ENCODE peak calls at places on chromosomes 12 and 14, in seven cellular contexts. I is CD8-positive, alpha-beta T cell; T is tibial nerve; S is activated T-helper 9 cell treated with anti-CD3 and anti-CD28 coated beads, Interleukin-2, amount 50 U/mL, for 16 hours; D is heart right ventricle; G is effector memory CD4-positive, alpha-beta T cell; B is OCI-M1. X is an unnamed sample.

GRCh38 chr14:20801726-20802125 is 918 bp downstream of the RNASE1 start:
- DNase-seq in D (peak), S (no peak), I (no peak), G (no peak), T (no peak), B (no peak), X (peak)

GRCh38 chr14:38553586-38553985 is 297.7 kb upstream of the CLEC14A start:
- DNase-seq in I (no peak), T (no peak), D (no peak), G (no peak), B (no peak), S (no peak), X (no peak)

GRCh38 chr14:102196436-102197230 is 56.9 kb downstream of the WDR20 start:
- DNase-seq in D (no peak), G (no peak), I (no peak), S (no peak), B (no peak), T (no peak), X (no peak)

GRCh38 chr12:51970904-51971646 is 19.6 kb downstream of the ACVR1B start:
- DNase-seq in B (peak), D (no peak), S (peak), T (no peak), G (peak), I (no peak), X (no peak)

GRCh38 chr12:110807640-110808039 is 39.1 kb upstream of the CCDC63 start:
- DNase-seq in S (no peak), B (no peak), D (no peak), I (no peak), G (no peak), T (no peak), X (no peak)

GRCh38 chr14:74551001-74551400 is 57.4 kb downstream of the ISCA2 start:
- DNase-seq in G (no peak), B (no peak), I (no peak), S (no peak), D (no peak), T (no peak), X (no peak)

GRCh38 chr12:8032242-8033152 is at the start of gene FOXJ2:
- DNase-seq in B (peak), T (peak), S (peak), I (peak), D (peak), G (peak), X (peak)

GRCh38 chr14:51396222-51396815 is 156.3 kb downstream of the TMX1 start:
- DNase-seq in I (no peak), S (no peak), D (peak), T (peak), G (no peak), B (no peak), X (no peak)

GRCh38 chr12:4148418-4149056 is 125.0 kb upstream of the CCND2 start:
- DNase-seq in I (peak), T (peak), D (peak), G (peak), B (no peak), S (no peak), X (peak)

GRCh38 chr12:54033980-54034783 is 1.3 kb downstream of the HOXC5 start:
- DNase-seq in G (no peak), I (no peak), S (no peak), D (no peak), B (no peak), T (no peak), X (no peak)

GRCh38 chr12:79737875-79738718 is 47.3 kb upstream of the PAWR start:
- DNase-seq in T (peak), G (no peak), D (no peak), S (no peak), I (no peak), B (peak), X (no peak)

GRCh38 chr12:53107122-53107521 is 3.8 kb downstream of the SOAT2 start:
- DNase-seq in G (no peak), B (no peak), D (no peak), I (no peak), T (no peak), S (no peak), X (no peak)

GRCh38 chr12:15928870-15929571 is 17.9 kb downstream of the DERA start:
- DNase-seq in T (no peak), D (peak), S (no peak), I (no peak), G (no peak), B (no peak), X (peak)

GRCh38 chr12:63133981-63134380 is 17.0 kb downstream of the AVPR1A start:
- DNase-seq in T (no peak), S (no peak), B (no peak), I (no peak), D (no peak), G (no peak), X (no peak)

GRCh38 chr12:15662303-15662980 is 126.7 kb downstream of the EPS8 start:
- DNase-seq in T (no peak), S (no peak), D (no peak), I (no peak), B (no peak), G (no peak), X (no peak)

GRCh38 chr14:104436047-104436531 is 143.5 kb upstream of the C14orf180 start:
- DNase-seq in B (no peak), G (no peak), S (no peak), D (peak), I (no peak), T (peak), X (peak)